ENCODE peak calls at places on chromosomes 13 and 19, in seven cellular contexts. W, Y, A, F, C, J and M are unnamed samples.

GRCh38 chr13:109610517-109610916 is 175.9 kb downstream of the IRS2 start:
- DNase-seq in W (peak), Y (peak), A (peak), F (peak), C (peak), J (peak), M (peak)

GRCh38 chr19:19627716-19628498 is at the start of gene LPAR2:
- DNase-seq in W (no peak), Y (peak), A (peak), F (no peak), C (no peak), J (no peak), M (peak)

GRCh38 chr13:49828452-49828851 is 36.0 kb upstream of the KPNA3 start:
- DNase-seq in W (no peak), Y (no peak), A (no peak), F (no peak), C (no peak), J (no peak), M (no peak)

GRCh38 chr13:102940143-102940542 is 94.3 kb downstream of the ERCC5 start:
- DNase-seq in W (no peak), Y (no peak), A (no peak), F (peak), C (peak), J (no peak), M (no peak)

GRCh38 chr13:33994826-33995502 is 177.0 kb downstream of the RFC3 start:
- DNase-seq in W (no peak), Y (no peak), A (no peak), F (no peak), C (no peak), J (no peak), M (no peak)

GRCh38 chr19:49414256-49414655 is 9.0 kb downstream of the PTH2 start:
- DNase-seq in W (no peak), Y (no peak), A (no peak), F (no peak), C (no peak), J (no peak), M (no peak)

GRCh38 chr13:20116213-20116612 is 44.6 kb downstream of the GJA3 start:
- DNase-seq in W (no peak), Y (no peak), A (no peak), F (no peak), C (no peak), J (no peak), M (no peak)

GRCh38 chr13:27822258-27822872 is 30.1 kb downstream of the GSX1 start:
- DNase-seq in W (no peak), Y (no peak), A (no peak), F (no peak), C (no peak), J (no peak), M (no peak)

GRCh38 chr19:33947565-33947964 is 150.9 kb downstream of the KCTD15 start:
- DNase-seq in W (no peak), Y (no peak), A (no peak), F (no peak), C (no peak), J (no peak), M (no peak)

GRCh38 chr13:41065098-41065497 is 3.8 kb downstream of the WBP4 start:
- DNase-seq in W (no peak), Y (no peak), A (no peak), F (no peak), C (no peak), J (no peak), M (no peak)

GRCh38 chr19:3068071-3068470 is 5.8 kb upstream of the TLE5 start:
- DNase-seq in W (no peak), Y (no peak), A (no peak), F (no peak), C (no peak), J (no peak), M (no peak)

GRCh38 chr19:49889038-49889686 is 7.5 kb downstream of the IL4I1 start:
- DNase-seq in W (no peak), Y (no peak), A (no peak), F (no peak), C (no peak), J (no peak), M (no peak)

GRCh38 chr13:111491659-111492058 is 171.2 kb downstream of the TEX29 start:
- DNase-seq in W (no peak), Y (no peak), A (peak), F (no peak), C (no peak), J (no peak), M (no peak)

GRCh38 chr13:22800726-22801401 is 379.9 kb upstream of the SGCG start:
- DNase-seq in W (peak), Y (no peak), A (no peak), F (no peak), C (no peak), J (no peak), M (peak)

GRCh38 chr19:8641908-8642547 is 11.6 kb downstream of the NFILZ start:
- DNase-seq in W (peak), Y (no peak), A (no peak), F (peak), C (no peak), J (peak), M (no peak)

GRCh38 chr13:78603240-78603947 is at the start of gene POU4F1:
- DNase-seq in W (no peak), Y (no peak), A (no peak), F (peak), C (no peak), J (peak), M (peak)

GRCh38 chr19:32539240-32539916 is 41.6 kb upstream of the PDCD5 start:
- DNase-seq in W (no peak), Y (no peak), A (no peak), F (no peak), C (no peak), J (no peak), M (no peak)

GRCh38 chr13:40148103-40148502 is 492.6 kb downstream of the COG6 start:
- DNase-seq in W (no peak), Y (no peak), A (no peak), F (no peak), C (no peak), J (no peak), M (no peak)

GRCh38 chr13:100565291-100565690 is 23.3 kb downstream of the GGACT start:
- DNase-seq in W (no peak), Y (no peak), A (no peak), F (no peak), C (no peak), J (no peak), M (no peak)

GRCh38 chr19:13962738-13963602 is 10.7 kb downstream of the DCAF15 start:
- DNase-seq in W (no peak), Y (peak), A (no peak), F (no peak), C (no peak), J (no peak), M (no peak)

GRCh38 chr19:34667349-34668076 is 9.4 kb downstream of the SCGB2B2 start:
- DNase-seq in W (no peak), Y (peak), A (no peak), F (no peak), C (no peak), J (peak), M (no peak)

GRCh38 chr19:30668521-30669155 is 296.5 kb downstream of the ZNF536 start:
- DNase-seq in W (no peak), Y (no peak), A (peak), F (no peak), C (no peak), J (no peak), M (no peak)

GRCh38 chr19:33778089-33778791 is 18.4 kb upstream of the KCTD15 start:
- DNase-seq in W (peak), Y (peak), A (peak), F (peak), C (no peak), J (peak), M (peak)

GRCh38 chr13:73110814-73111213 is 52.0 kb downstream of the KLF5 start:
- DNase-seq in W (no peak), Y (no peak), A (no peak), F (no peak), C (no peak), J (no peak), M (no peak)

GRCh38 chr13:41696163-41697003 is 239.0 kb downstream of the RGCC start:
- DNase-seq in W (no peak), Y (no peak), A (no peak), F (peak), C (peak), J (no peak), M (no peak)

GRCh38 chr13:74409551-74409950 is 275.3 kb upstream of the KLF12 start:
- DNase-seq in W (no peak), Y (no peak), A (no peak), F (no peak), C (no peak), J (no peak), M (no peak)

GRCh38 chr19:46499692-46500091 is 4.0 kb upstream of the PNMA8B start:
- DNase-seq in W (no peak), Y (no peak), A (no peak), F (no peak), C (no peak), J (no peak), M (no peak)

GRCh38 chr13:47859129-47859528 is 141.9 kb downstream of the SUCLA2 start:
- DNase-seq in W (no peak), Y (no peak), A (no peak), F (no peak), C (no peak), J (no peak), M (no peak)

GRCh38 chr13:105817011-105817410 is 718.5 kb downstream of the EFNB2 start:
- DNase-seq in W (no peak), Y (no peak), A (no peak), F (no peak), C (peak), J (no peak), M (no peak)

GRCh38 chr19:30312582-30313352 is 59.4 kb upstream of the ZNF536 start:
- DNase-seq in W (no peak), Y (no peak), A (no peak), F (no peak), C (no peak), J (no peak), M (no peak)

GRCh38 chr19:1568320-1569019 is at the start of gene MEX3D:
- DNase-seq in W (peak), Y (peak), A (peak), F (peak), C (no peak), J (peak), M (peak)
- TF ChIP-seq POLR2A in W (peak), Y (no peak), A (no peak), F (peak), C (no peak), J (no peak), M (no peak)

GRCh38 chr19:44794610-44795009 is 14.3 kb upstream of the BCAM start:
- DNase-seq in W (no peak), Y (no peak), A (no peak), F (no peak), C (no peak), J (no peak), M (no peak)

GRCh38 chr19:44799627-44800257 is 9.2 kb upstream of the BCAM start:
- DNase-seq in W (no peak), Y (no peak), A (no peak), F (no peak), C (no peak), J (no peak), M (no peak)

GRCh38 chr19:44795398-44795987 is 13.4 kb upstream of the BCAM start:
- DNase-seq in W (no peak), Y (no peak), A (no peak), F (no peak), C (no peak), J (no peak), M (no peak)

GRCh38 chr19:44800461-44800860 is 8.4 kb upstream of the BCAM start:
- DNase-seq in W (peak), Y (peak), A (peak), F (peak), C (peak), J (peak), M (peak)

DNA sequence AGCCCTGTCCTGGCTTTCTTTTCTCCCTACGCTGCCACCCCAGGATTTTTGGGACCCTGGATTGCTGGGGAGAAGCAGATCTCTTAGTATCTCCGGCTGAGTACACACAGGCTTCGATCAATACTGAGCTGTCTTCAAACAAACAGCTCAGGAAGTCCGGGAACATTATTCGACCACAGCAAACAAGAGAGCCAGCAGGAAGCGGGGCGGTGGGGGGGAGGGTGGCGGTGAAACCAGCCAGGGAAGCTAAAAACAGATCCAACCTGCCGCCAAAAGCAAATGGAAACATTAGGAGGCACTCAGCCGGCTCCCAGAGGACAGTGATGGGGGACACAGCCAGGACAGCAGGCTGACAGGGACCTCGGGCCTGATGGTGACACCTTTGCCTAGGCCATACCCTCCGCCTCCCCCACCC is 12.2 kb upstream of the BCAM start:
- DNase-seq in W (no peak), Y (no peak), A (peak), F (peak), C (no peak), J (no peak), M (no peak)
- TF ChIP-seq EP300 in W (no peak), Y (no peak), A (no peak), F (no peak), C (no peak), J (no peak), M (no peak)

GRCh38 chr13:80497978-80498377 is 157.1 kb upstream of the SPRY2 start:
- DNase-seq in W (no peak), Y (no peak), A (no peak), F (no peak), C (no peak), J (no peak), M (no peak)

GRCh38 chr13:80497007-80497406 is 156.1 kb upstream of the SPRY2 start:
- DNase-seq in W (no peak), Y (no peak), A (no peak), F (no peak), C (no peak), J (no peak), M (no peak)

GRCh38 chr13:80497439-80497838 is 156.5 kb upstream of the SPRY2 start:
- DNase-seq in W (no peak), Y (no peak), A (no peak), F (no peak), C (no peak), J (no peak), M (no peak)

GRCh38 chr13:80499536-80500280 is 158.8 kb upstream of the SPRY2 start:
- DNase-seq in W (no peak), Y (no peak), A (no peak), F (no peak), C (no peak), J (no peak), M (no peak)

DNA sequence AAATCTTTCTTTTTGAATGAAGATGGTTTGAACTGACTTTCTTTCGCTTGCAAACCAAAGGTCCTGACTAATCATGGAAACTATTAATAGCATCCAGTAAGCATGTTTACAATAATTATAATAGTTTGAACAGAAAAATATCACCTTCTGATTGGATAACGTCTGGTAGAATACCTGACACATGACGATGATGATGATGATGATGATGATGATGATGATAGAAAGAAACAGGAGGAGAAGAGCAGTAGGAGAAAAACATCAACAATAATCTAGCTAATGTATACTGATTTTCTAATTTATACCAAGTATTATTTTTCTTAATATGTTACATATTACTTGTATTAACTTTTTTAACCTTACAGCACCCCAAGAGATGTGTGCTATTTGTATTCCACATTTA is 157.5 kb upstream of the SPRY2 start:
- DNase-seq in W (no peak), Y (no peak), A (no peak), F (no peak), C (no peak), J (no peak), M (no peak)
- TF ChIP-seq POLR2A in W (no peak), Y (no peak), A (no peak), F (no peak), C (no peak), J (no peak), M (no peak)

GRCh38 chr13:97257228-97257755 is 35.2 kb downstream of the MBNL2 start:
- DNase-seq in W (no peak), Y (no peak), A (no peak), F (peak), C (no peak), J (no peak), M (no peak)

GRCh38 chr13:97255515-97255999 is 33.4 kb downstream of the MBNL2 start:
- DNase-seq in W (no peak), Y (no peak), A (no peak), F (peak), C (no peak), J (no peak), M (no peak)

GRCh38 chr13:97254809-97255208 is 32.7 kb downstream of the MBNL2 start:
- DNase-seq in W (no peak), Y (no peak), A (no peak), F (peak), C (no peak), J (no peak), M (no peak)

GRCh38 chr13:97257800-97258799 is 36.0 kb downstream of the MBNL2 start:
- DNase-seq in W (peak), Y (no peak), A (no peak), F (peak), C (no peak), J (peak), M (no peak)

DNA sequence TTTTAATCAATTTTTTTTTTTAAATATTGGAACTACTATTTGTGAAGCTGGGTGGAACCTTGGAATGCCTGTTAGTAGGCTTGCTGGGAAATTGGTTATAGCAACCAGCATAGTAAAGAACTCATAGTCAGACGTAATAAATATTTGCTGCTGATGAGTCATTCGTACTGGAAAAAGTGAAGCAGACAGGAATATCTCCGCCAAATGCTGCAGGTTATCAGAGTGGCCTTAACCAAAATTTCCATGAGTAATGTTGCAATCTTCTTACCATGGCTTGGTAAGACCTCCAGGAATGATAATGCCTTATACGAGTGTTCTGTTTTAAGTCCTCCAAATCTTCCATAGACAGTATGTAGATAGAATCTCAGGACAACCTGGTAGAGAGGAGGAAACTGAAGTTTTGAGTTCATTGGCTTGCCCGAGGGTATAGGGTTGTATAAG is 34.2 kb downstream of the MBNL2 start:
- DNase-seq in W (no peak), Y (no peak), A (no peak), F (peak), C (no peak), J (peak), M (no peak)
- TF ChIP-seq EP300 in W (no peak), Y (peak), A (no peak), F (peak), C (no peak), J (peak), M (peak)

GRCh38 chr19:29001922-29002247 is 211.1 kb downstream of the UQCRFS1 start:
- DNase-seq in W (no peak), Y (no peak), A (no peak), F (no peak), C (no peak), J (no peak), M (no peak)
- TF ChIP-seq POLR2A in W (no peak), Y (no peak), A (no peak), F (no peak), C (no peak), J (no peak), M (no peak)

GRCh38 chr19:4723465-4724251 is at the start of gene DPP9:
- DNase-seq in W (peak), Y (peak), A (peak), F (peak), C (peak), J (peak), M (peak)
- TF ChIP-seq EP300 in W (peak), Y (peak), A (no peak), F (no peak), C (peak), J (peak), M (no peak)

DNA sequence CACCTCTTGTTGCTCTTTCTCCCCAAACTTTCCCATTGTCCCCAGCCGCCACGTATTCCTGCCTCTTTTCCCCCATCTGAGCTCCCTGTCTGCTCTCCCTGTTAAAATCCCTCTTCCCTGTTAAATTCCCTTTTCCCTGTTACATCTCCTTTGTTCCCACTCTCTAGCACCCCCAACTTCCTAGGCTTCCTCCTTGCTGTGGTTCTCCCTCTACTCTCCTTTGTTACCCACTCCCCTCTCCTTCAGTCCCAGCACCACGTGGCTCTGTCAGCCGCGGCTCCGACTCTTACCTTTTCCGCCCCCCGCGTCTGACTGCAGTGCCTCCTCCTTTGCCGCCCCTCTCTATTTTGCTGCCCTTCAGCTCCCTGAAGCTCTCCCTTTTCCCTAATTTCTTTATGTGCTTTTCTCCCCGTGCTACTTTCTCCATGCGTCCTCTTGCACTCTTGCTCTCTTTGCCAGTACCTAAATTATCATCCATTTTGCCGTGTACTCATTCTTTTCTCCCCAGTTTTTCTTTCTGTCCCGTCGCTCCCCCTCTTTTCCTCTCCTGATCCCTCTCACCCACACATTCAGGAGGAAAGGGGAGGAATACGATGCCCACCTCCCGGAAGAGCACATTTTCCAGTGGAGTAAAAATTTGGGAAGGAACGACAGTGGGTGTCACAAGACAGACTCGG is 986 bp downstream of the ZNF616 start:
- DNase-seq in W (peak), Y (peak), A (no peak), F (no peak), C (peak), J (peak), M (peak)
- TF ChIP-seq POLR2A in W (no peak), Y (no peak), A (no peak), F (no peak), C (no peak), J (no peak), M (no peak)

GRCh38 chr13:85626603-85627002 is 172.6 kb downstream of the SLITRK6 start:
- DNase-seq in W (no peak), Y (no peak), A (no peak), F (no peak), C (no peak), J (no peak), M (no peak)
- TF ChIP-seq EP300 in W (no peak), Y (no peak), A (no peak), F (no peak), C (no peak), J (no peak), M (no peak)